ENCODE peak calls at places on chromosomes 2 and 18, in five cellular contexts. U is A549, K is endothelial cell of umbilical vein, S is HepG2, E is GM12878. D is an unnamed sample.

GRCh38 chr2:219430633-219431615 is 3.7 kb upstream of the SPEG start:
- DNase-seq in U (peak), K (peak), S (peak), E (no peak), D (peak)

GRCh38 chr2:27263287-27264252 is 723 bp upstream of the SLC30A3 start:
- DNase-seq in U (no peak), K (peak), S (no peak), E (no peak), D (no peak)

GRCh38 chr18:23844991-23845680 is 155.9 kb downstream of the LAMA3 start:
- DNase-seq in U (peak), K (no peak), S (no peak), E (no peak), D (no peak)

GRCh38 chr2:241865957-241866858 is 3.3 kb upstream of the RTP5 start:
- DNase-seq in U (peak), K (peak), S (no peak), E (no peak), D (peak)

GRCh38 chr2:179692610-179693009 is 168.8 kb downstream of the ZNF385B start:
- DNase-seq in U (no peak), K (no peak), S (no peak), E (no peak), D (no peak)

GRCh38 chr2:71471276-71471675 is 17.9 kb downstream of the DYSF start:
- DNase-seq in U (no peak), K (no peak), S (no peak), E (no peak), D (no peak)

GRCh38 chr2:40957508-40957907 is 505.6 kb upstream of the SLC8A1 start:
- DNase-seq in U (no peak), K (peak), S (peak), E (no peak), D (peak)

GRCh38 chr2:233426619-233427342 is 72.5 kb downstream of the DGKD start:
- DNase-seq in U (peak), K (no peak), S (peak), E (no peak), D (peak)

GRCh38 chr2:28598484-28598883 is 102.6 kb downstream of the PLB1 start:
- DNase-seq in U (no peak), K (no peak), S (no peak), E (no peak), D (no peak)

GRCh38 chr2:184860744-184861143 is 262.4 kb downstream of the ZNF804A start:
- DNase-seq in U (no peak), K (no peak), S (no peak), E (no peak), D (no peak)

GRCh38 chr2:102063948-102064678 is 72.4 kb downstream of the IL1R2 start:
- DNase-seq in U (peak), K (peak), S (peak), E (no peak), D (peak)

GRCh38 chr2:26721267-26722032 is 28.9 kb downstream of the KCNK3 start:
- DNase-seq in U (peak), K (no peak), S (peak), E (no peak), D (no peak)

GRCh38 chr2:222837643-222838056 is 23.2 kb upstream of the ACSL3 start:
- DNase-seq in U (peak), K (no peak), S (peak), E (no peak), D (no peak)

GRCh38 chr2:8515864-8516533 is 165.9 kb upstream of the ID2 start:
- DNase-seq in U (no peak), K (no peak), S (no peak), E (peak), D (peak)

GRCh38 chr2:6926071-6926732 is 9.0 kb downstream of the RNF144A start:
- DNase-seq in U (no peak), K (no peak), S (no peak), E (no peak), D (no peak)

GRCh38 chr2:236678307-236678975 is 108.8 kb downstream of the ACKR3 start:
- DNase-seq in U (no peak), K (no peak), S (no peak), E (no peak), D (no peak)

GRCh38 chr2:226561962-226562361 is 237.7 kb downstream of the IRS1 start:
- DNase-seq in U (no peak), K (no peak), S (peak), E (no peak), D (no peak)

GRCh38 chr2:105744091-105744908 is 412 bp upstream of the NCK2 start:
- DNase-seq in U (peak), K (peak), S (peak), E (no peak), D (peak)

GRCh38 chr2:60351802-60352201 is 201.7 kb downstream of the BCL11A start:
- DNase-seq in U (no peak), K (no peak), S (no peak), E (no peak), D (no peak)

GRCh38 chr2:159013103-159013502 is 44.7 kb downstream of the TANC1 start:
- DNase-seq in U (no peak), K (no peak), S (no peak), E (no peak), D (no peak)

GRCh38 chr2:74675090-74675489 is 21.0 kb downstream of the SEMA4F start:
- DNase-seq in U (no peak), K (no peak), S (no peak), E (no peak), D (no peak)

GRCh38 chr2:127226520-127227263 is 6.6 kb upstream of the CYP27C1 start:
- DNase-seq in U (peak), K (peak), S (peak), E (peak), D (peak)

GRCh38 chr18:44130365-44130942 is 550.2 kb upstream of the SETBP1 start:
- DNase-seq in U (peak), K (peak), S (peak), E (no peak), D (peak)

GRCh38 chr2:230137902-230138539 is 69.3 kb upstream of the SLC16A14 start:
- DNase-seq in U (no peak), K (no peak), S (peak), E (no peak), D (no peak)

GRCh38 chr2:119407430-119408220 is 24.0 kb upstream of the TMEM37 start:
- DNase-seq in U (peak), K (peak), S (peak), E (peak), D (peak)

GRCh38 chr18:36758623-36759022 is 70.2 kb downstream of the TPGS2 start:
- DNase-seq in U (no peak), K (no peak), S (no peak), E (no peak), D (no peak)

GRCh38 chr18:44601447-44601846 is 79.2 kb upstream of the SETBP1 start:
- DNase-seq in U (peak), K (peak), S (no peak), E (no peak), D (no peak)

GRCh38 chr18:5238371-5238758 is 41.3 kb upstream of the AKAIN1 start:
- DNase-seq in U (peak), K (no peak), S (peak), E (no peak), D (no peak)

GRCh38 chr2:150477347-150477746 is 10.1 kb downstream of the RND3 start:
- DNase-seq in U (no peak), K (no peak), S (no peak), E (no peak), D (no peak)

GRCh38 chr2:110866036-110866435 is 133.7 kb downstream of the ACOXL start:
- DNase-seq in U (no peak), K (no peak), S (no peak), E (no peak), D (no peak)

GRCh38 chr2:43160778-43161177 is 65.6 kb downstream of the ZFP36L2 start:
- DNase-seq in U (no peak), K (no peak), S (peak), E (no peak), D (no peak)

GRCh38 chr2:43159797-43160196 is 66.6 kb downstream of the ZFP36L2 start:
- DNase-seq in U (no peak), K (no peak), S (no peak), E (no peak), D (peak)

GRCh38 chr2:43157506-43158232 is 68.7 kb downstream of the ZFP36L2 start:
- DNase-seq in U (no peak), K (no peak), S (peak), E (no peak), D (peak)

GRCh38 chr2:43155842-43156511 is 70.4 kb downstream of the ZFP36L2 start:
- DNase-seq in U (no peak), K (no peak), S (no peak), E (no peak), D (no peak)

DNA sequence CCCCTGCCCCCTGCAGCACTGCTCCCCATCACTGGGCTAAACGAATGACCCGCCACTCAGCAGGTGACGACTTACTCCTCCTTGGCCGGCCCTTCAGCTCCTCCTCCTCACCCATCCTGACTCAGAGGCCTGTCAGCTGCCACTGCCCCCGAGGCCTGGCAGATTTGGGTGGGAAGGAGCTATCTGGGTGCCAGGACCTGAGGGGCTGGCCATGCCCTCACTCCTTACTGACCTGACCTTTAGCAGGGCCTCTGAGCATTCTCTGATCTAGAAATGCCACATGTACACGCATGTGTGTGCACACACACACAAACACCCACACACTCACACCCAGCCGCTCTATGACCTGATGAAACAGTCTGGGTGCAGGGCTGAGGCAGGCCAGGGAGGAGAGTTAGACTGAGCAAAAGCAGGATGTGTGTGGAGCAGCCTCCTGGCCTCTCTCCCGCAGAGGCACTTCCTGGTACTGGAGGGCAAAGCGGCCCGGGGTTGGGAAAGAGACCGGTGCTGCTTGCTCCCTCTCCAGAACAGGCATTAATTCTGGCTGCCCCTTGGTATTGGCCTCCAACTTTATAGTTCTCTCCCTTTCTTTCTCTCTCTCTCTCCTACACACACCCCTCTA is 68.0 kb downstream of the ZFP36L2 start:
- DNase-seq in U (peak), K (peak), S (peak), E (no peak), D (peak)
- TF ChIP-seq MAX in U (no peak), K (no peak), S (no peak), E (no peak), D (peak)

GRCh38 chr2:25312958-25313710 is 28.6 kb downstream of the DNMT3A start:
- DNase-seq in U (no peak), K (no peak), S (no peak), E (no peak), D (no peak)
- TF ChIP-seq MYC in U (no peak), K (no peak), S (no peak), E (no peak), D (no peak)

DNA sequence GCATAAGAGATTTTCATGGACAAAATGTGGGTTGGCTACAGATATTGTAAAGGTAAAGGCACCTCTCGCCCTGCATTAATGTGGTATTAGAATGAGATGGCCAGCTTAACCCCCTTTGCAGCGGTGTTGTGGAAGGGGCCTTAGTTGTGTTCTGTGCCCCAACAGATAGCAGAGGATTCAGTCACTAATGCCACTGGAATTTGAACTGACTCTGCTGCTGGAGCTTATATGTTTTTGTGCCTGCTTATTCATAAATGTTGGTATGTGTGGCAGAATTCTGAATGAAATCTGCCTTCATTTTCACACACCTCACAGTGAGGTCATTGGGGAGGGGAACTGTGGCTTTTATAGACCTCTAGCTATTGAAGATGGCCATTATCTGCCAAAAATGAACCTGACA is 90.7 kb upstream of the ITGA6 start:
- DNase-seq in U (no peak), K (no peak), S (no peak), E (no peak), D (no peak)
- TF ChIP-seq MAX in U (no peak), K (no peak), S (no peak), E (no peak), D (no peak)

DNA sequence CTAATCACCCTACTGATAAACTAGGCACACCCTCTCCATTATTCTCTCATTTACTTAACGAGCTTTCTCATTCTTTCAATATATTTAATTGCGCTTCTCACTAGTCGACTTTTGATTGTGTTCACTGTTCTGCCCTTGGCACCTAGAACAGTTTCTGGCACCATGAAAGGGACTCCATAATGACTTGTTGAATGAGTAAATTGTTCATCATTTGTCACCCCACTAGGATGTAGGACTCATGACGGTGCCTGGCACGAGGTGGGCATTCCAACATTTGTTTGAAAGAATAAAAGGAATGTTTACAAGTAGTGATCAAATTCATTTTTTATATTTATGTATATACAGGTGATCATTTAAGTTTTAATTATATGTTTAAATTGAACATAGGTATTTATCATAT is 123.7 kb downstream of the DIS3L2 start:
- DNase-seq in U (no peak), K (no peak), S (no peak), E (no peak), D (peak)
- TF ChIP-seq MYC in U (no peak), K (no peak), S (no peak), E (no peak), D (no peak)

DNA sequence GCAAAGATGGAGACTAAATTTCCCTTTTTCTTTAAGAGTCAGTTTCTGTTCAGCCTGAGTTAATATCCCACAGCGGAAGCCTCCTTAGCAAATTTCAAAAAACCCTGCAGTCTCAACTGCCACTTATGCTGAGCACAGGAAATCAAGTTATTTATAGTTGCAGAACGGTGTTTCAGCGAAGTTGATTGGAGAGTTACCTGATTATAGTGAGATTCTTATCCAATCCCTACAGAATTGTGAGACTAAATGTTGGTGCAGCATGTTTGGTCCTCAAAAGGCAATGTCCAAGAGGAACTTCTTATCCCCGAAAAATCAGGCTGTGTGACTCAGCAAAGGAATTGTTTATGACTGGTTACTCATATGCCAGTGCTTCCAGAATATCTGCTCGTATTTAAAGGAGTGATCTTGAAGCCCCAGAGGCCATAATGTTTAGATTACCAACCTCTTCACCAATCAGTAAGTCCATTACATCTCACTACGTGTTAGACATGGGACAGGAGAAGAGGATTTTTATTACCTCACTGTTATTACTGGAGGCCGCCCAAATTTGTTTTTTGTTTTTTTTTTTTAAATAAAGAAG is 67.9 kb downstream of the LRRFIP1 start:
- DNase-seq in U (peak), K (peak), S (no peak), E (peak), D (peak)
- TF ChIP-seq MAX in U (no peak), K (no peak), S (no peak), E (no peak), D (no peak)

GRCh38 chr2:152175012-152175367 is 573 bp downstream of the STAM2 start:
- DNase-seq in U (no peak), K (no peak), S (no peak), E (no peak), D (no peak)

GRCh38 chr2:152175368-152176112 is at the start of gene STAM2:
- DNase-seq in U (peak), K (peak), S (peak), E (peak), D (peak)

GRCh38 chr2:152174574-152174973 is 989 bp downstream of the STAM2 start:
- DNase-seq in U (no peak), K (peak), S (no peak), E (no peak), D (no peak)

GRCh38 chr2:152171733-152172132 is 3.8 kb downstream of the STAM2 start:
- DNase-seq in U (peak), K (peak), S (no peak), E (no peak), D (no peak)

GRCh38 chr2:152176113-152176714 is 651 bp upstream of the STAM2 start:
- DNase-seq in U (peak), K (no peak), S (peak), E (no peak), D (no peak)
- TF ChIP-seq MYC in U (no peak), K (no peak), S (no peak), E (no peak), D (no peak)

GRCh38 chr2:170013802-170014551 is 164.0 kb upstream of the MYO3B start:
- DNase-seq in U (no peak), K (peak), S (no peak), E (no peak), D (no peak)
- TF ChIP-seq MAX in U (no peak), K (no peak), S (no peak), E (no peak), D (no peak)

GRCh38 chr18:48999569-48999968 is 48.8 kb upstream of the SMAD7 start:
- DNase-seq in U (no peak), K (no peak), S (no peak), E (no peak), D (no peak)

GRCh38 chr18:49001111-49001510 is 50.3 kb upstream of the SMAD7 start:
- DNase-seq in U (no peak), K (no peak), S (no peak), E (no peak), D (no peak)

GRCh38 chr18:49002881-49003280 is 52.1 kb upstream of the SMAD7 start:
- DNase-seq in U (no peak), K (no peak), S (no peak), E (no peak), D (no peak)

GRCh38 chr18:49001587-49001986 is 50.8 kb upstream of the SMAD7 start:
- DNase-seq in U (no peak), K (no peak), S (no peak), E (no peak), D (no peak)

DNA sequence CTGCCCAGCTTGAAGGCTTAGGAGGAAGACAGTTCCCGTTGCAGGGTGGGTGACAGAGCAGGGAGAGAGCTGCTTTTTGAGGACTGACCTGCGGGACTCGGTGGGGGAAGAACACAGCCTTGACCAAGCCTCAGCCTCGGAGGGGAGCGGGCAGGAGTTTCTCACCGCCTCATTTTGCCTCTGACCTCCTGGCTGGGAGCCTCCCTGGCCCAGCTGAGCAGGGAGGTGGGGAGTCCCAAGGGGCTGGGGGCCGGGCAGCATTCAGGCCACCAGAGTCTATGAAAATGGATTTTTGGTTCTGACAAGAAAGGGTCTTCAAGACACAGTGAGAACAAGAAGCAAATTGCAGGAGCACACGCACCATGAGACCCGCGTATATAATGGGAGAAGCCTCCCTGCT is 51.3 kb upstream of the SMAD7 start:
- DNase-seq in U (no peak), K (no peak), S (no peak), E (no peak), D (no peak)
- TF ChIP-seq MYC in U (no peak), K (no peak), S (no peak), E (no peak), D (no peak)

D was measured in NB4.